ENCODE peak calls at places on chromosome 13, in six cellular contexts. S, C, J, X, L and T are unnamed samples.
A peak's percentile ranks its signal among the peaks of the same experiment; 100 is the strongest.

GRCh38 chr13:99760456-99760855 is 211.1 kb downstream of the ZIC5 start:
- DNase-seq in S (no peak), C (no peak), L (no peak), J (no peak), X (no peak), T (no peak)

GRCh38 chr13:33761744-33762143 is 56.2 kb upstream of the RFC3 start:
- DNase-seq in X (peak; percentile 26), C (no peak), J (peak; percentile 27), L (peak; percentile 23), S (no peak), T (no peak)

GRCh38 chr13:22703601-22704209 is 477.1 kb upstream of the SGCG start:
- DNase-seq in J (no peak), L (no peak), C (no peak), X (no peak), S (no peak), T (no peak)

GRCh38 chr13:43058318-43058674 is 34.9 kb downstream of the DNAJC15 start:
- DNase-seq in C (no peak), X (peak; percentile 82), J (peak; percentile 69), L (peak; percentile 46), S (no peak), T (no peak)

GRCh38 chr13:46964789-46965527 is 68.1 kb upstream of the HTR2A start:
- DNase-seq in C (no peak), S (no peak), L (no peak), J (peak; percentile 55), X (no peak), T (no peak)

GRCh38 chr13:113637262-113638160 is 20.5 kb downstream of the ATP4B start:
- DNase-seq in C (no peak), J (no peak), X (no peak), L (no peak), S (peak; percentile 31), T (peak; percentile 23)

GRCh38 chr13:26923824-26924605 is 163.4 kb upstream of the GPR12 start:
- DNase-seq in X (peak; percentile 2), J (peak; percentile 70), C (no peak), L (no peak), S (no peak), T (no peak)

GRCh38 chr13:113625965-113626661 is 31.9 kb downstream of the ATP4B start:
- DNase-seq in X (no peak), S (peak; percentile 20), J (peak; percentile 62), C (no peak), L (no peak), T (no peak)

GRCh38 chr13:32001392-32001768 is 30.2 kb upstream of the FRY start:
- DNase-seq in X (peak; percentile 39), J (peak; percentile 32), C (no peak), L (peak; percentile 71), S (no peak), T (no peak)

GRCh38 chr13:45352031-45352430 is 11.0 kb upstream of the TPT1 start:
- DNase-seq in S (no peak), L (no peak), J (peak; percentile 80), C (no peak), X (no peak), T (no peak)

GRCh38 chr13:35833031-35833430 is 298.2 kb downstream of the DCLK1 start:
- DNase-seq in C (no peak), S (no peak), X (no peak), L (no peak), J (no peak), T (no peak)

GRCh38 chr13:36096411-36097184 is 34.6 kb downstream of the DCLK1 start:
- DNase-seq in J (peak; percentile 2), S (no peak), X (no peak), C (no peak), L (no peak), T (no peak)

GRCh38 chr13:91269237-91269636 is 78.2 kb upstream of the MIR17HG start:
- DNase-seq in C (no peak), J (no peak), L (no peak), X (no peak), S (no peak), T (no peak)

GRCh38 chr13:111112196-111112595 is 2.9 kb upstream of the ARHGEF7 start:
- DNase-seq in S (no peak), X (no peak), L (no peak), J (no peak), C (no peak), T (no peak)

GRCh38 chr13:50075619-50076097 is 60.4 kb downstream of the KCNRG start:
- DNase-seq in X (no peak), C (no peak), J (no peak), L (no peak), S (no peak), T (no peak)

GRCh38 chr13:50072676-50073075 is 57.4 kb downstream of the KCNRG start:
- DNase-seq in C (no peak), J (no peak), X (no peak), L (no peak), S (no peak), T (no peak)

GRCh38 chr13:50073340-50073739 is 58.1 kb downstream of the KCNRG start:
- DNase-seq in S (no peak), C (no peak), J (no peak), X (no peak), L (no peak), T (no peak)

GRCh38 chr13:50071399-50071798 is 56.2 kb downstream of the KCNRG start:
- DNase-seq in C (no peak), S (no peak), X (no peak), J (no peak), L (no peak), T (no peak)

GRCh38 chr13:50074843-50075242 is 59.6 kb downstream of the KCNRG start:
- DNase-seq in S (no peak), C (no peak), L (no peak), J (no peak), X (no peak), T (no peak)
- H3K27ac ChIP-seq in S (no peak overlapping the region), C (peak overlapping the region; percentile 92), L (no peak overlapping the region), J (peak overlapping the region; percentile 20), X (no peak overlapping the region), T (no peak overlapping the region)

GRCh38 chr13:98541701-98542203 is 35.2 kb downstream of the STK24 start:
- DNase-seq in L (no peak), S (no peak), C (no peak), J (no peak), X (no peak), T (no peak)

GRCh38 chr13:98543380-98544104 is 33.4 kb downstream of the STK24 start:
- DNase-seq in L (no peak), X (no peak), J (no peak), S (no peak), C (no peak), T (no peak)

GRCh38 chr13:98542568-98543379 is 34.1 kb downstream of the STK24 start:
- DNase-seq in S (no peak), C (no peak), X (no peak), L (no peak), J (no peak), T (no peak)

GRCh38 chr13:98546402-98546801 is 30.5 kb downstream of the STK24 start:
- DNase-seq in J (no peak), L (no peak), S (no peak), C (no peak), X (no peak), T (no peak)

DNA sequence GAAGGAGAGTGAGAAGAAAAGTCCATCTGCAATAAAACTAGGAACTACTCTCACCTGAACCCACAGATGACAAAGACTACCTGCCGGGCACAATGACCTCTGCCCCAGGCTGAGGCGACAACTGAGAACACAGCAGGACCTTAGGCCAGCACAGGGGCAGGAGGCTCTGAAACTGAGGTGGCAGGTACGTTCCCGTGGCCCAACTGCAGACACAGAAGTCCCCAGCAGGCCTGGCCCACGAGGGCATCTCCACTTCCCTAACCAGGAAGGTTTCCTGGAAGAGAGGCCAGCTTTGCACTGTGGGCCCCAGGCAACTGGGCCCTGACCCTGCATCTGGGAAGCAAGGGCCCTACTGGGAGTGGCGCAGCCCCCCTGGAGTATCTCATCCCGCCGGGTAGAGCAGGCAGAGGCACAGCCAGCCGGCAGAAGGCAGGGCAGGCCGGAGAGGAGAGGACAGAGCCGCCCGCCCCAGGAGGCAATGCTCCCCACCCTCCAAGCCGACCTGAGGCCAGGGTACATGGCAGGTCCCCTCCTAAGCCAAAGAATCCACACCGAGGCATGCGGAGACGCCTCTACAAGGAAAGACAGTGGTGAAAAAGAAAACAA is 32.7 kb downstream of the STK24 start:
- DNase-seq in L (no peak), X (no peak), C (no peak), S (peak; percentile 72), J (no peak), T (no peak)
- H3K27ac ChIP-seq in L (no peak overlapping the region), X (no peak overlapping the region), C (no peak overlapping the region), S (no peak overlapping the region), J (no peak overlapping the region), T (no peak overlapping the region)

DNA sequence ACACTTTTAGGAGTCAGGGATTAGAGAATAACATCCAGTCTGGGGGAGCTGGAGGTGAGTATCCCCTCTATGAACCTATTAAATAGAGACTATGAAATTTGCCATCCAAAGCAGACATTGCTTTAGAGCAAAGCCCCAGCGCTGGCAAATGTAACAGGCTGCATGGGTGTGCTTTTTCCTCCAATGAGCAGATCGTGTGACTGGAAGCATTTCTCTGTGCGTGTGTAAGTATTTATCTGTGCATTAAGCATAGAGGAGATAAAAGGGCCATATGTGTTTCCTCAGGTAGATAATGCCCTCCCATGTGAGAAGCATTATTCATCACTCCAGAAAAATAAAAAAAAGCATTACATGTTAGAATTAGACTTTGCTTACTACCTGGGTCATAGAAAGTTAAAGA is 924 bp downstream of the TNFSF13B start:
- DNase-seq in C (no peak), L (no peak), X (no peak), S (no peak), J (no peak), T (no peak)
- H3K27ac ChIP-seq in C (no peak overlapping the region), L (no peak overlapping the region), X (no peak overlapping the region), S (peak overlapping the region; percentile 78), J (peak overlapping the region; percentile 23), T (peak overlapping the region; percentile 29)

DNA sequence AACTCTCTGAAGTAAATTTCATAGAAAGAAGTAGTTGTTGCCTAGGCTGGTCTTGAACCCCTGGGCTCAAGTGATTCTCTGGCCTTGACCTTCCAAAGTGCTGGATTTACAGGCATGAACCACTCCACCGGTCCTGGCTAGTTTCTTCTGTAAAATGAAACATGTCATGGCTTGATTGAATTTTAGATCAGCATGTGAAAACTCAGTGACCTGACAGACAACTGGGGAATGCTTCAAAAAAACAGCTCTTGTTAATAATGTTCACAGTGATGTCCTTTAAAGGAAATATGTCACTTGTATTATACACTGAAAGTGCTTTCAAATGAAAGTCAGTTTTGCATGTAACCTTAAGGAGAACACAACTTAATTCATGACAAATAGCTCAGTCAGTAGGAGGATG is 118.2 kb downstream of the KLF5 start:
- DNase-seq in S (no peak), L (no peak), X (no peak), J (no peak), C (no peak), T (no peak)
- H3K27ac ChIP-seq in S (no peak overlapping the region), L (no peak overlapping the region), X (no peak overlapping the region), J (no peak overlapping the region), C (no peak overlapping the region), T (no peak overlapping the region)

GRCh38 chr13:25286308-25286968 is 850 bp downstream of the MTMR6 start:
- DNase-seq in J (peak; percentile 56), C (no peak), X (no peak), L (peak; percentile 24), S (no peak), T (no peak)
- H3K27ac ChIP-seq in J (peak overlapping the region; percentile 98), C (peak overlapping the region; percentile 85), X (peak overlapping the region; percentile 87), L (peak overlapping the region; percentile 70), S (peak overlapping the region; percentile 92), T (peak overlapping the region; percentile 99)